ENCODE peak calls at places on chromosomes 2 and 18, in seven cellular contexts. U is stimulated activated CD8-positive, alpha-beta memory T cell treated with anti-CD3 and anti-CD28 coated beads, Interleukin-15, amount 100 ng/mL, for 24 hours; Q is activated CD8-positive, alpha-beta memory T cell treated with anti-CD3 and anti-CD28 coated beads, Interleukin-2, amount 10 ng/mL, durations not matched to agents 7 days and 5 days; L is KG1; S is esophagus squamous epithelium; H is activated naive CD8-positive, alpha-beta T cell treated with anti-CD3 and anti-CD28 coated beads, Interleukin-2, amount 50 U/mL, for 16 hours; C is RPMI8226. D is an unnamed sample.

GRCh38 chr2:237429761-237430160 is 15.8 kb upstream of the COL6A3 start:
- DNase-seq in U (no peak), C (no peak), H (no peak), S (no peak), L (no peak), Q (no peak), D (no peak)

GRCh38 chr2:162085090-162085891 is 11.3 kb upstream of the DPP4 start:
- DNase-seq in H (no peak), Q (no peak), S (no peak), U (no peak), L (no peak), C (no peak), D (no peak)

GRCh38 chr2:8441986-8442385 is 239.9 kb upstream of the ID2 start:
- DNase-seq in H (no peak), S (no peak), U (no peak), Q (no peak), L (peak; percentile 33), C (peak; percentile 39), D (no peak)

GRCh38 chr2:54853635-54854034 is 130.2 kb downstream of the EML6 start:
- DNase-seq in C (no peak), S (no peak), L (no peak), U (no peak), Q (no peak), H (no peak), D (no peak)

GRCh38 chr18:54269924-54270844 is 867 bp downstream of the POLI start:
- DNase-seq in Q (peak; percentile 87), L (peak; percentile 71), S (no peak), C (peak; percentile 68), H (no peak), U (peak; percentile 12), D (peak; percentile 6)

GRCh38 chr2:139317259-139317658 is 537.1 kb upstream of the NXPH2 start:
- DNase-seq in C (no peak), S (no peak), U (no peak), L (no peak), H (no peak), Q (no peak), D (no peak)

GRCh38 chr2:43136862-43137261 is 89.5 kb downstream of the ZFP36L2 start:
- DNase-seq in Q (peak; percentile 95), U (no peak), S (peak; percentile 11), L (no peak), H (no peak), C (no peak), D (peak; percentile 17)

GRCh38 chr2:223047260-223047761 is 4.7 kb upstream of the KCNE4 start:
- DNase-seq in H (no peak), S (no peak), C (no peak), Q (no peak), L (no peak), U (no peak), D (no peak)

GRCh38 chr2:26298638-26299393 is 47.1 kb upstream of the SELENOI start:
- DNase-seq in Q (peak; percentile 47), L (no peak), H (no peak), S (no peak), U (no peak), C (no peak), D (peak; percentile 23)

GRCh38 chr2:26399781-26400376 is 1.8 kb upstream of the DRC1 start:
- DNase-seq in Q (no peak), C (no peak), S (no peak), H (no peak), U (no peak), L (no peak), D (no peak)

GRCh38 chr2:157155992-157156391 is 101.5 kb upstream of the GALNT5 start:
- DNase-seq in L (no peak), U (no peak), H (no peak), C (no peak), Q (no peak), S (no peak), D (no peak)